ENCODE peak calls at places on chromosomes 7 and 10, in six cellular contexts. One of them, this sample, is unnamed.

GRCh38 chr10:97782455-97783228 is 10.8 kb upstream of the SFRP5 start:
- DNase-seq in stimulated activated CD8-positive, alpha-beta memory T cell treated with anti-CD3 and anti-CD28 coated beads, Interleukin-12 subunit alpha, Interleukin-12 subunit beta, amount 100 ng/mL, for 4 hours: no peak
- DNase-seq in naive thymus-derived CD4-positive, alpha-beta T cell: no peak
- DNase-seq in NB4: no peak
- DNase-seq in iris pigment epithelial cell: no peak
- DNase-seq in NAMALWA: no peak
- DNase-seq in this sample: no peak

GRCh38 chr7:21507627-21508343 is 35.1 kb upstream of the DNAH11 start:
- DNase-seq in stimulated activated CD8-positive, alpha-beta memory T cell treated with anti-CD3 and anti-CD28 coated beads, Interleukin-12 subunit alpha, Interleukin-12 subunit beta, amount 100 ng/mL, for 4 hours: no peak
- DNase-seq in naive thymus-derived CD4-positive, alpha-beta T cell: peak; percentile 26
- DNase-seq in NB4: peak; percentile 63
- DNase-seq in iris pigment epithelial cell: peak; percentile 38
- DNase-seq in NAMALWA: peak; percentile 51
- DNase-seq in this sample: peak; percentile 15

GRCh38 chr10:63368365-63368764 is 97.4 kb downstream of the JMJD1C start:
- DNase-seq in stimulated activated CD8-positive, alpha-beta memory T cell treated with anti-CD3 and anti-CD28 coated beads, Interleukin-12 subunit alpha, Interleukin-12 subunit beta, amount 100 ng/mL, for 4 hours: no peak
- DNase-seq in naive thymus-derived CD4-positive, alpha-beta T cell: no peak
- DNase-seq in NB4: no peak
- DNase-seq in iris pigment epithelial cell: no peak
- DNase-seq in NAMALWA: no peak
- DNase-seq in this sample: no peak

GRCh38 chr7:85529197-85529596 is 342.3 kb upstream of the SEMA3D start:
- DNase-seq in stimulated activated CD8-positive, alpha-beta memory T cell treated with anti-CD3 and anti-CD28 coated beads, Interleukin-12 subunit alpha, Interleukin-12 subunit beta, amount 100 ng/mL, for 4 hours: no peak
- DNase-seq in naive thymus-derived CD4-positive, alpha-beta T cell: no peak
- DNase-seq in NB4: no peak
- DNase-seq in iris pigment epithelial cell: peak; percentile 93
- DNase-seq in NAMALWA: no peak
- DNase-seq in this sample: no peak

GRCh38 chr7:55794527-55794926 is 68.0 kb downstream of the SEPTIN14 start:
- DNase-seq in stimulated activated CD8-positive, alpha-beta memory T cell treated with anti-CD3 and anti-CD28 coated beads, Interleukin-12 subunit alpha, Interleukin-12 subunit beta, amount 100 ng/mL, for 4 hours: no peak
- DNase-seq in naive thymus-derived CD4-positive, alpha-beta T cell: no peak
- DNase-seq in NB4: peak; percentile 28
- DNase-seq in iris pigment epithelial cell: no peak
- DNase-seq in NAMALWA: no peak
- DNase-seq in this sample: peak; percentile 28

GRCh38 chr7:79096361-79096805 is 357.1 kb downstream of the MAGI2 start:
- DNase-seq in stimulated activated CD8-positive, alpha-beta memory T cell treated with anti-CD3 and anti-CD28 coated beads, Interleukin-12 subunit alpha, Interleukin-12 subunit beta, amount 100 ng/mL, for 4 hours: no peak
- DNase-seq in naive thymus-derived CD4-positive, alpha-beta T cell: no peak
- DNase-seq in NB4: no peak
- DNase-seq in iris pigment epithelial cell: peak; percentile 58
- DNase-seq in NAMALWA: no peak
- DNase-seq in this sample: peak; percentile 5

GRCh38 chr7:157233677-157234076 is 95.0 kb downstream of the UBE3C start:
- DNase-seq in stimulated activated CD8-positive, alpha-beta memory T cell treated with anti-CD3 and anti-CD28 coated beads, Interleukin-12 subunit alpha, Interleukin-12 subunit beta, amount 100 ng/mL, for 4 hours: no peak
- DNase-seq in naive thymus-derived CD4-positive, alpha-beta T cell: no peak
- DNase-seq in NB4: peak; percentile 36
- DNase-seq in iris pigment epithelial cell: peak; percentile 78
- DNase-seq in NAMALWA: no peak
- DNase-seq in this sample: no peak

GRCh38 chr10:76558586-76558985 is 1079.0 kb downstream of the KCNMA1 start:
- DNase-seq in stimulated activated CD8-positive, alpha-beta memory T cell treated with anti-CD3 and anti-CD28 coated beads, Interleukin-12 subunit alpha, Interleukin-12 subunit beta, amount 100 ng/mL, for 4 hours: no peak
- DNase-seq in naive thymus-derived CD4-positive, alpha-beta T cell: no peak
- DNase-seq in NB4: no peak
- DNase-seq in iris pigment epithelial cell: peak; percentile 91
- DNase-seq in NAMALWA: no peak
- DNase-seq in this sample: peak; percentile 16

GRCh38 chr10:54800677-54801480 is at the start of gene PCDH15:
- DNase-seq in stimulated activated CD8-positive, alpha-beta memory T cell treated with anti-CD3 and anti-CD28 coated beads, Interleukin-12 subunit alpha, Interleukin-12 subunit beta, amount 100 ng/mL, for 4 hours: no peak
- DNase-seq in naive thymus-derived CD4-positive, alpha-beta T cell: no peak
- DNase-seq in NB4: peak; percentile 19
- DNase-seq in iris pigment epithelial cell: peak; percentile 5
- DNase-seq in NAMALWA: peak; percentile 29
- DNase-seq in this sample: peak; percentile 38

GRCh38 chr10:69093933-69094332 is 6.0 kb downstream of the SRGN start:
- DNase-seq in stimulated activated CD8-positive, alpha-beta memory T cell treated with anti-CD3 and anti-CD28 coated beads, Interleukin-12 subunit alpha, Interleukin-12 subunit beta, amount 100 ng/mL, for 4 hours: no peak
- DNase-seq in naive thymus-derived CD4-positive, alpha-beta T cell: no peak
- DNase-seq in NB4: peak; percentile 68
- DNase-seq in iris pigment epithelial cell: no peak
- DNase-seq in NAMALWA: no peak
- DNase-seq in this sample: peak; percentile 45

GRCh38 chr7:106365252-106366005 is 80.6 kb upstream of the NAMPT start:
- DNase-seq in stimulated activated CD8-positive, alpha-beta memory T cell treated with anti-CD3 and anti-CD28 coated beads, Interleukin-12 subunit alpha, Interleukin-12 subunit beta, amount 100 ng/mL, for 4 hours: no peak
- DNase-seq in naive thymus-derived CD4-positive, alpha-beta T cell: no peak
- DNase-seq in NB4: peak; percentile 78
- DNase-seq in iris pigment epithelial cell: peak; percentile 44
- DNase-seq in NAMALWA: no peak
- DNase-seq in this sample: no peak

GRCh38 chr7:97555845-97556431 is 175.9 kb upstream of the TAC1 start:
- DNase-seq in stimulated activated CD8-positive, alpha-beta memory T cell treated with anti-CD3 and anti-CD28 coated beads, Interleukin-12 subunit alpha, Interleukin-12 subunit beta, amount 100 ng/mL, for 4 hours: no peak
- DNase-seq in naive thymus-derived CD4-positive, alpha-beta T cell: no peak
- DNase-seq in NB4: no peak
- DNase-seq in iris pigment epithelial cell: peak; percentile 1
- DNase-seq in NAMALWA: no peak
- DNase-seq in this sample: peak; percentile 35

GRCh38 chr7:158672975-158673374 is 31.6 kb downstream of the NCAPG2 start:
- DNase-seq in stimulated activated CD8-positive, alpha-beta memory T cell treated with anti-CD3 and anti-CD28 coated beads, Interleukin-12 subunit alpha, Interleukin-12 subunit beta, amount 100 ng/mL, for 4 hours: no peak
- DNase-seq in naive thymus-derived CD4-positive, alpha-beta T cell: no peak
- DNase-seq in NB4: peak; percentile 40
- DNase-seq in iris pigment epithelial cell: peak; percentile 62
- DNase-seq in NAMALWA: no peak
- DNase-seq in this sample: peak; percentile 34

GRCh38 chr7:79434867-79435266 is 18.6 kb downstream of the MAGI2 start:
- DNase-seq in stimulated activated CD8-positive, alpha-beta memory T cell treated with anti-CD3 and anti-CD28 coated beads, Interleukin-12 subunit alpha, Interleukin-12 subunit beta, amount 100 ng/mL, for 4 hours: no peak
- DNase-seq in naive thymus-derived CD4-positive, alpha-beta T cell: no peak
- DNase-seq in NB4: no peak
- DNase-seq in iris pigment epithelial cell: peak; percentile 59
- DNase-seq in NAMALWA: no peak
- DNase-seq in this sample: no peak

GRCh38 chr10:123570051-123570897 is 95.9 kb upstream of the GPR26 start:
- DNase-seq in stimulated activated CD8-positive, alpha-beta memory T cell treated with anti-CD3 and anti-CD28 coated beads, Interleukin-12 subunit alpha, Interleukin-12 subunit beta, amount 100 ng/mL, for 4 hours: no peak
- DNase-seq in naive thymus-derived CD4-positive, alpha-beta T cell: no peak
- DNase-seq in NB4: no peak
- DNase-seq in iris pigment epithelial cell: no peak
- DNase-seq in NAMALWA: no peak
- DNase-seq in this sample: no peak

GRCh38 chr10:121832647-121833046 is 95.2 kb downstream of the ATE1 start:
- DNase-seq in stimulated activated CD8-positive, alpha-beta memory T cell treated with anti-CD3 and anti-CD28 coated beads, Interleukin-12 subunit alpha, Interleukin-12 subunit beta, amount 100 ng/mL, for 4 hours: no peak
- DNase-seq in naive thymus-derived CD4-positive, alpha-beta T cell: no peak
- DNase-seq in NB4: no peak
- DNase-seq in iris pigment epithelial cell: no peak
- DNase-seq in NAMALWA: no peak
- DNase-seq in this sample: no peak

GRCh38 chr10:70145666-70146488 is 623 bp downstream of the TYSND1 start:
- DNase-seq in stimulated activated CD8-positive, alpha-beta memory T cell treated with anti-CD3 and anti-CD28 coated beads, Interleukin-12 subunit alpha, Interleukin-12 subunit beta, amount 100 ng/mL, for 4 hours: peak; percentile 69
- DNase-seq in naive thymus-derived CD4-positive, alpha-beta T cell: peak; percentile 71
- DNase-seq in NB4: peak; percentile 86
- DNase-seq in iris pigment epithelial cell: peak; percentile 66
- DNase-seq in NAMALWA: peak; percentile 80
- DNase-seq in this sample: peak; percentile 24

GRCh38 chr7:33334349-33334748 is 205.0 kb downstream of the BBS9 start:
- DNase-seq in stimulated activated CD8-positive, alpha-beta memory T cell treated with anti-CD3 and anti-CD28 coated beads, Interleukin-12 subunit alpha, Interleukin-12 subunit beta, amount 100 ng/mL, for 4 hours: no peak
- DNase-seq in naive thymus-derived CD4-positive, alpha-beta T cell: no peak
- DNase-seq in NB4: peak; percentile 30
- DNase-seq in iris pigment epithelial cell: peak; percentile 7
- DNase-seq in NAMALWA: peak; percentile 39
- DNase-seq in this sample: peak; percentile 38

GRCh38 chr10:124522903-124523260 is 61.3 kb downstream of the LHPP start:
- DNase-seq in stimulated activated CD8-positive, alpha-beta memory T cell treated with anti-CD3 and anti-CD28 coated beads, Interleukin-12 subunit alpha, Interleukin-12 subunit beta, amount 100 ng/mL, for 4 hours: no peak
- DNase-seq in naive thymus-derived CD4-positive, alpha-beta T cell: no peak
- DNase-seq in NB4: no peak
- DNase-seq in iris pigment epithelial cell: no peak
- DNase-seq in NAMALWA: no peak
- DNase-seq in this sample: no peak

This sample was measured in A172.